ENCODE peak calls at places on chromosomes 6 and 20, in five cellular contexts. One of them, this sample, is unnamed.
A peak's percentile ranks its signal among the peaks of the same experiment; 100 is the strongest.

GRCh38 chr6:90382760-90383159 is 86.1 kb upstream of the BACH2 start:
- DNase-seq in tibial nerve: no peak
- DNase-seq in activated effector memory CD4-positive, alpha-beta T cell treated with anti-CD3 and anti-CD28 coated beads, Interleukin-2, amount 50 U/mL, for 16 hours: no peak
- DNase-seq in heart right ventricle: no peak
- DNase-seq in NCI-H2171: no peak
- DNase-seq in this sample: no peak

GRCh38 chr6:15183979-15184378 is 61.9 kb upstream of the JARID2 start:
- DNase-seq in NCI-H2171: no peak
- DNase-seq in tibial nerve: no peak
- DNase-seq in activated effector memory CD4-positive, alpha-beta T cell treated with anti-CD3 and anti-CD28 coated beads, Interleukin-2, amount 50 U/mL, for 16 hours: peak; percentile 66
- DNase-seq in heart right ventricle: no peak
- DNase-seq in this sample: no peak

GRCh38 chr20:63284544-63284949 is 8.4 kb upstream of the COL20A1 start:
- DNase-seq in tibial nerve: no peak
- DNase-seq in NCI-H2171: no peak
- DNase-seq in heart right ventricle: no peak
- DNase-seq in activated effector memory CD4-positive, alpha-beta T cell treated with anti-CD3 and anti-CD28 coated beads, Interleukin-2, amount 50 U/mL, for 16 hours: no peak
- DNase-seq in this sample: no peak

GRCh38 chr20:48308232-48308781 is 519.5 kb downstream of the PREX1 start:
- DNase-seq in NCI-H2171: peak; percentile 64
- DNase-seq in tibial nerve: no peak
- DNase-seq in heart right ventricle: no peak
- DNase-seq in activated effector memory CD4-positive, alpha-beta T cell treated with anti-CD3 and anti-CD28 coated beads, Interleukin-2, amount 50 U/mL, for 16 hours: no peak
- DNase-seq in this sample: no peak

GRCh38 chr6:106334646-106335448 is 9.3 kb upstream of the ATG5 start:
- DNase-seq in tibial nerve: no peak
- DNase-seq in activated effector memory CD4-positive, alpha-beta T cell treated with anti-CD3 and anti-CD28 coated beads, Interleukin-2, amount 50 U/mL, for 16 hours: peak; percentile 78
- DNase-seq in NCI-H2171: peak; percentile 48
- DNase-seq in heart right ventricle: peak; percentile 11
- DNase-seq in this sample: peak; percentile 9

GRCh38 chr6:39059496-39060310 is 11.1 kb downstream of the GLP1R start:
- DNase-seq in tibial nerve: no peak
- DNase-seq in NCI-H2171: no peak
- DNase-seq in activated effector memory CD4-positive, alpha-beta T cell treated with anti-CD3 and anti-CD28 coated beads, Interleukin-2, amount 50 U/mL, for 16 hours: no peak
- DNase-seq in heart right ventricle: no peak
- DNase-seq in this sample: no peak

GRCh38 chr20:208937-209566 is 18.0 kb upstream of the DEFB129 start:
- DNase-seq in activated effector memory CD4-positive, alpha-beta T cell treated with anti-CD3 and anti-CD28 coated beads, Interleukin-2, amount 50 U/mL, for 16 hours: no peak
- DNase-seq in heart right ventricle: peak; percentile 9
- DNase-seq in tibial nerve: no peak
- DNase-seq in NCI-H2171: peak; percentile 7
- DNase-seq in this sample: peak; percentile 14

GRCh38 chr20:53224851-53225250 is 252.7 kb downstream of the TSHZ2 start:
- DNase-seq in NCI-H2171: no peak
- DNase-seq in tibial nerve: no peak
- DNase-seq in heart right ventricle: no peak
- DNase-seq in activated effector memory CD4-positive, alpha-beta T cell treated with anti-CD3 and anti-CD28 coated beads, Interleukin-2, amount 50 U/mL, for 16 hours: no peak
- DNase-seq in this sample: no peak

GRCh38 chr20:50982372-50982771 is 23.8 kb downstream of the MOCS3 start:
- DNase-seq in tibial nerve: no peak
- DNase-seq in activated effector memory CD4-positive, alpha-beta T cell treated with anti-CD3 and anti-CD28 coated beads, Interleukin-2, amount 50 U/mL, for 16 hours: no peak
- DNase-seq in NCI-H2171: no peak
- DNase-seq in heart right ventricle: no peak
- DNase-seq in this sample: no peak

GRCh38 chr6:153063936-153064335 is 61.4 kb upstream of the MTRF1L start:
- DNase-seq in NCI-H2171: no peak
- DNase-seq in heart right ventricle: no peak
- DNase-seq in tibial nerve: no peak
- DNase-seq in activated effector memory CD4-positive, alpha-beta T cell treated with anti-CD3 and anti-CD28 coated beads, Interleukin-2, amount 50 U/mL, for 16 hours: no peak
- DNase-seq in this sample: no peak

GRCh38 chr6:159203304-159204005 is 34.3 kb downstream of the FNDC1 start:
- DNase-seq in activated effector memory CD4-positive, alpha-beta T cell treated with anti-CD3 and anti-CD28 coated beads, Interleukin-2, amount 50 U/mL, for 16 hours: no peak
- DNase-seq in heart right ventricle: no peak
- DNase-seq in tibial nerve: no peak
- DNase-seq in NCI-H2171: no peak
- DNase-seq in this sample: peak; percentile 74

GRCh38 chr6:95203153-95203754 is 374.1 kb upstream of the MANEA start:
- DNase-seq in heart right ventricle: no peak
- DNase-seq in tibial nerve: no peak
- DNase-seq in NCI-H2171: peak; percentile 26
- DNase-seq in activated effector memory CD4-positive, alpha-beta T cell treated with anti-CD3 and anti-CD28 coated beads, Interleukin-2, amount 50 U/mL, for 16 hours: no peak
- DNase-seq in this sample: no peak

GRCh38 chr20:41029150-41029872 is 689 bp downstream of the TOP1 start:
- DNase-seq in activated effector memory CD4-positive, alpha-beta T cell treated with anti-CD3 and anti-CD28 coated beads, Interleukin-2, amount 50 U/mL, for 16 hours: peak; percentile 75
- DNase-seq in tibial nerve: no peak
- DNase-seq in NCI-H2171: peak; percentile 29
- DNase-seq in heart right ventricle: no peak
- DNase-seq in this sample: no peak

GRCh38 chr20:57614490-57615471 is 5.4 kb downstream of the ZBP1 start:
- DNase-seq in activated effector memory CD4-positive, alpha-beta T cell treated with anti-CD3 and anti-CD28 coated beads, Interleukin-2, amount 50 U/mL, for 16 hours: no peak
- DNase-seq in heart right ventricle: no peak
- DNase-seq in NCI-H2171: no peak
- DNase-seq in tibial nerve: no peak
- DNase-seq in this sample: no peak

GRCh38 chr20:54744097-54744496 is 268.7 kb downstream of the DOK5 start:
- DNase-seq in NCI-H2171: no peak
- DNase-seq in tibial nerve: no peak
- DNase-seq in heart right ventricle: no peak
- DNase-seq in activated effector memory CD4-positive, alpha-beta T cell treated with anti-CD3 and anti-CD28 coated beads, Interleukin-2, amount 50 U/mL, for 16 hours: no peak
- DNase-seq in this sample: no peak

GRCh38 chr6:136420853-136421252 is 129.4 kb downstream of the MAP7 start:
- DNase-seq in NCI-H2171: no peak
- DNase-seq in tibial nerve: no peak
- DNase-seq in heart right ventricle: no peak
- DNase-seq in activated effector memory CD4-positive, alpha-beta T cell treated with anti-CD3 and anti-CD28 coated beads, Interleukin-2, amount 50 U/mL, for 16 hours: no peak
- DNase-seq in this sample: no peak

GRCh38 chr20:47576516-47577033 is 74.9 kb downstream of the NCOA3 start:
- DNase-seq in tibial nerve: no peak
- DNase-seq in activated effector memory CD4-positive, alpha-beta T cell treated with anti-CD3 and anti-CD28 coated beads, Interleukin-2, amount 50 U/mL, for 16 hours: no peak
- DNase-seq in NCI-H2171: peak; percentile 73
- DNase-seq in heart right ventricle: peak; percentile 83
- DNase-seq in this sample: peak; percentile 9

GRCh38 chr20:17961600-17961965 is 7.0 kb downstream of the SNX5 start:
- DNase-seq in heart right ventricle: no peak
- DNase-seq in tibial nerve: no peak
- DNase-seq in NCI-H2171: no peak
- DNase-seq in activated effector memory CD4-positive, alpha-beta T cell treated with anti-CD3 and anti-CD28 coated beads, Interleukin-2, amount 50 U/mL, for 16 hours: no peak
- DNase-seq in this sample: no peak

GRCh38 chr6:30357678-30358339 is 12.9 kb downstream of the RPP21 start:
- DNase-seq in NCI-H2171: peak; percentile 54
- DNase-seq in activated effector memory CD4-positive, alpha-beta T cell treated with anti-CD3 and anti-CD28 coated beads, Interleukin-2, amount 50 U/mL, for 16 hours: peak; percentile 80
- DNase-seq in heart right ventricle: peak; percentile 31
- DNase-seq in tibial nerve: no peak
- DNase-seq in this sample: peak; percentile 51

GRCh38 chr6:11732036-11732545 is 46.5 kb downstream of the ADTRP start:
- DNase-seq in heart right ventricle: peak; percentile 63
- DNase-seq in activated effector memory CD4-positive, alpha-beta T cell treated with anti-CD3 and anti-CD28 coated beads, Interleukin-2, amount 50 U/mL, for 16 hours: peak; percentile 79
- DNase-seq in NCI-H2171: no peak
- DNase-seq in tibial nerve: peak; percentile 60
- DNase-seq in this sample: no peak

This sample was measured in SW 1271.